ENCODE peak calls at places on chromosomes 13 and 19, in six cellular contexts. G is NCI-H2107; V is fibroblast of lung; B is astrocyte of the cerebellum; J is activated T-cell treated with anti-CD3 and anti-CD28 coated beads, Interleukin-2, amount 50 U/mL, for 1 hour; D is HuH-7.5. I is an unnamed sample.

GRCh38 chr13:54658771-54659170 is 1630.2 kb downstream of the OLFM4 start:
- DNase-seq in D (no peak), V (no peak), G (no peak), B (no peak), J (no peak), I (no peak)

GRCh38 chr19:13087295-13087694 is 15.4 kb downstream of the LYL1 start:
- DNase-seq in D (no peak), J (no peak), B (no peak), V (no peak), G (no peak), I (no peak)

GRCh38 chr13:23778007-23778687 is 111.1 kb downstream of the MIPEP start:
- DNase-seq in G (no peak), V (peak), J (no peak), B (no peak), D (no peak), I (no peak)

GRCh38 chr13:97228850-97229521 is 6.9 kb downstream of the MBNL2 start:
- DNase-seq in J (no peak), V (no peak), B (no peak), G (no peak), D (no peak), I (peak)

GRCh38 chr19:18675779-18676178 is 7.7 kb upstream of the CRTC1 start:
- DNase-seq in G (no peak), D (no peak), B (no peak), J (peak), V (peak), I (no peak)

GRCh38 chr19:31448221-31448657 is 99.0 kb upstream of the TSHZ3 start:
- DNase-seq in G (no peak), V (peak), D (no peak), B (no peak), J (no peak), I (peak)

GRCh38 chr19:18044825-18045304 is 36.9 kb downstream of the ARRDC2 start:
- DNase-seq in V (peak), J (peak), G (peak), D (no peak), B (peak), I (peak)

GRCh38 chr13:83057119-83057518 is 825.2 kb downstream of the SLITRK1 start:
- DNase-seq in J (no peak), V (peak), D (no peak), B (no peak), G (no peak), I (peak)

GRCh38 chr19:48400018-48400742 is 6.7 kb downstream of the GRIN2D start:
- DNase-seq in V (peak), J (no peak), D (peak), G (no peak), B (no peak), I (peak)

GRCh38 chr13:65881561-65882155 is 1348.5 kb downstream of the PCDH9 start:
- DNase-seq in V (no peak), J (no peak), G (no peak), B (no peak), D (no peak), I (no peak)

GRCh38 chr19:12202250-12202649 is 39.4 kb downstream of the ZNF136 start:
- DNase-seq in D (no peak), J (peak), G (no peak), V (no peak), B (no peak), I (no peak)

GRCh38 chr19:32829345-32829896 is 40.1 kb downstream of the SLC7A9 start:
- DNase-seq in D (no peak), G (no peak), B (no peak), J (no peak), V (no peak), I (no peak)

GRCh38 chr19:34291235-34291634 is 36.9 kb downstream of the GARRE1 start:
- DNase-seq in V (no peak), D (no peak), J (no peak), B (no peak), G (no peak), I (no peak)

GRCh38 chr19:43503501-43504425 is 783 bp downstream of the PHLDB3 start:
- DNase-seq in V (peak), J (peak), D (peak), G (no peak), B (peak), I (peak)

GRCh38 chr19:372306-372890 is 27.8 kb upstream of the MIER2 start:
- DNase-seq in D (no peak), V (peak), B (peak), G (no peak), J (no peak), I (peak)

GRCh38 chr19:4910594-4911273 is 1.4 kb downstream of the UHRF1 start:
- DNase-seq in V (peak), J (peak), D (no peak), G (no peak), B (no peak), I (peak)

GRCh38 chr13:30829145-30829544 is 76.9 kb upstream of the MEDAG start:
- DNase-seq in V (no peak), D (no peak), G (no peak), J (no peak), B (no peak), I (peak)

GRCh38 chr13:46124531-46124966 is 19.7 kb upstream of the CPB2 start:
- DNase-seq in B (no peak), D (no peak), G (no peak), J (peak), V (no peak), I (no peak)

GRCh38 chr13:20400774-20401173 is 124.9 kb downstream of the CRYL1 start:
- DNase-seq in D (no peak), B (no peak), G (no peak), J (no peak), V (peak), I (peak)

GRCh38 chr19:10952809-10953208 is 8.0 kb upstream of the SMARCA4 start:
- DNase-seq in J (no peak), B (no peak), D (no peak), G (no peak), V (no peak), I (no peak)

GRCh38 chr13:40235160-40235796 is 431.2 kb downstream of the FOXO1 start:
- DNase-seq in J (no peak), D (no peak), G (no peak), B (no peak), V (peak), I (peak)

GRCh38 chr19:44113138-44113783 is at the start of gene ZNF225:
- DNase-seq in B (peak), G (peak), J (peak), D (peak), V (peak), I (peak)

GRCh38 chr19:2491130-2491801 is 15.3 kb downstream of the GADD45B start:
- DNase-seq in B (peak), V (peak), G (no peak), J (no peak), D (no peak), I (peak)

GRCh38 chr19:3556978-3557460 is 367 bp downstream of the MFSD12 start:
- DNase-seq in D (peak), J (peak), B (no peak), V (no peak), G (no peak), I (no peak)

GRCh38 chr13:52158629-52159158 is 703 bp downstream of the NEK3 start:
- DNase-seq in J (no peak), B (peak), V (peak), G (no peak), D (no peak), I (peak)

GRCh38 chr13:38763446-38764381 is 76.8 kb downstream of the FREM2 start:
- DNase-seq in B (peak), D (no peak), V (peak), J (no peak), G (no peak), I (peak)